ENCODE peak calls at places on chromosomes 11 and 22, in nine cellular contexts. A is heart left ventricle, D is fibroblast of lung, K is pancreas, W is heart right ventricle, L is NCI-H226, T is naive B cell, P is stromal cell of bone marrow, M is nucleus accumbens. N is an unnamed sample.

GRCh38 chr11:122146475-122146874 is 30.5 kb upstream of the BLID start:
- DNase-seq in M (no peak), D (peak), P (no peak), T (no peak), K (no peak), W (no peak), L (peak), A (no peak), N (peak)

GRCh38 chr11:35367491-35367890 is 51.9 kb downstream of the SLC1A2 start:
- DNase-seq in M (no peak), T (no peak), L (peak), A (peak), P (peak), D (peak), K (no peak), W (peak), N (no peak)

GRCh38 chr11:20565236-20565635 is 34.2 kb upstream of the SLC6A5 start:
- DNase-seq in L (no peak), A (no peak), T (no peak), D (no peak), W (no peak), M (no peak), K (no peak), P (no peak), N (no peak)

GRCh38 chr11:41784513-41785335 is 325.3 kb upstream of the LRRC4C start:
- DNase-seq in M (no peak), A (no peak), W (no peak), T (no peak), P (no peak), D (peak), K (no peak), L (no peak), N (no peak)

GRCh38 chr11:19905280-19905853 is 192.7 kb downstream of the NAV2 start:
- DNase-seq in L (peak), P (no peak), A (no peak), K (no peak), D (peak), T (no peak), W (no peak), M (no peak), N (peak)

GRCh38 chr11:64970731-64971151 is 1.2 kb downstream of the MAJIN start:
- DNase-seq in K (peak), P (no peak), D (no peak), W (no peak), T (no peak), M (no peak), L (peak), A (no peak), N (no peak)

GRCh38 chr22:29071261-29072045 is 1.4 kb upstream of the KREMEN1 start:
- DNase-seq in A (peak), M (no peak), P (no peak), D (peak), W (no peak), T (peak), K (peak), L (no peak), N (no peak)

GRCh38 chr11:129895126-129896041 is at the start of gene NFRKB:
- DNase-seq in M (peak), P (peak), L (peak), W (peak), T (peak), D (peak), A (peak), K (peak), N (peak)

GRCh38 chr11:114156766-114157165 is 97.3 kb downstream of the ZBTB16 start:
- DNase-seq in P (no peak), K (no peak), D (no peak), L (no peak), M (no peak), A (no peak), W (no peak), T (no peak), N (no peak)

GRCh38 chr11:64011371-64011770 is 24.4 kb upstream of the FLRT1 start:
- DNase-seq in T (no peak), L (no peak), A (no peak), P (no peak), M (no peak), D (no peak), W (no peak), K (no peak), N (no peak)

GRCh38 chr11:112694813-112695212 is 266.4 kb upstream of the NCAM1 start:
- DNase-seq in A (no peak), D (peak), T (no peak), K (no peak), P (no peak), W (no peak), M (no peak), L (no peak), N (no peak)

GRCh38 chr11:57641426-57641825 is 8.3 kb downstream of the YPEL4 start:
- DNase-seq in A (no peak), K (no peak), P (peak), T (no peak), M (no peak), L (peak), W (no peak), D (peak), N (no peak)

GRCh38 chr11:3658252-3658651 is 12.9 kb downstream of the CHRNA10 start:
- DNase-seq in A (no peak), W (no peak), P (no peak), L (no peak), T (no peak), K (no peak), M (no peak), D (no peak), N (no peak)

GRCh38 chr11:3231851-3232744 is at the start of gene MRGPRE:
- DNase-seq in K (no peak), M (no peak), W (peak), D (no peak), A (peak), L (no peak), P (peak), T (no peak), N (no peak)

GRCh38 chr22:18070556-18071306 is 7.1 kb upstream of the PEX26 start:
- DNase-seq in K (no peak), D (no peak), P (no peak), W (no peak), L (no peak), M (no peak), A (no peak), T (no peak), N (no peak)

GRCh38 chr11:96303067-96303466 is 39.9 kb downstream of the MAML2 start:
- DNase-seq in T (no peak), P (peak), A (no peak), D (peak), L (peak), M (no peak), W (no peak), K (no peak), N (no peak)

GRCh38 chr11:111777094-111778046 is 11.2 kb upstream of the PPP2R1B start:
- DNase-seq in K (peak), W (peak), D (peak), T (peak), L (peak), M (no peak), A (no peak), P (peak), N (peak)

GRCh38 chr22:29825578-29825977 is 12.5 kb downstream of the ASCC2 start:
- DNase-seq in A (no peak), P (no peak), D (no peak), K (no peak), W (no peak), L (no peak), M (no peak), T (no peak), N (no peak)

GRCh38 chr11:23359297-23359696 is 499.0 kb upstream of the CCDC179 start:
- DNase-seq in M (no peak), K (peak), L (peak), A (no peak), P (peak), W (no peak), D (peak), T (no peak), N (no peak)

GRCh38 chr11:2585566-2586090 is 114.2 kb downstream of the KCNQ1OT1 start:
- DNase-seq in M (no peak), D (no peak), P (no peak), T (no peak), W (no peak), A (no peak), K (no peak), L (no peak), N (no peak)

GRCh38 chr11:28697920-28698827 is 590.0 kb downstream of the METTL15 start:
- DNase-seq in A (peak), L (peak), P (no peak), D (peak), T (no peak), M (peak), K (peak), W (peak), N (peak)

N was measured in HCT116.